ENCODE peak calls at places on chromosomes 2 and 18, in ten cellular contexts. F is T-helper 9 cell; S is stimulated activated CD4-positive, alpha-beta T cell treated with anti-CD3 and anti-CD28 coated beads, Interleukin-15, amount 100 ng/mL, for 48 hours; X is IMR-90; K is T-helper 1 cell; T is mesenteric fat pad; N is GOT3; D is PC-9; U is activated effector memory CD4-positive, alpha-beta T cell treated with Interleukin-2 at 50 U/mL for 16 hours; R is ovary. I is an unnamed sample.

GRCh38 chr2:236338495-236339184 is 74.4 kb upstream of the ASB18 start:
- DNase-seq in T (no peak), N (no peak), K (no peak), S (no peak), R (peak), X (no peak), D (no peak), F (no peak), U (no peak), I (no peak)

GRCh38 chr18:36953047-36953446 is 124.1 kb downstream of the KIAA1328 start:
- DNase-seq in S (no peak), K (no peak), U (no peak), X (no peak), T (no peak), F (no peak), R (no peak), N (no peak), D (no peak), I (no peak)

GRCh38 chr2:189821953-189822748 is 37.9 kb downstream of the PMS1 start:
- DNase-seq in K (no peak), F (no peak), D (no peak), T (no peak), U (no peak), S (no peak), X (peak), R (no peak), N (no peak), I (peak)

GRCh38 chr18:6546229-6546628 is 131.5 kb upstream of the L3MBTL4 start:
- DNase-seq in U (no peak), S (no peak), R (no peak), N (no peak), T (no peak), X (no peak), D (no peak), F (no peak), K (no peak), I (peak)

GRCh38 chr2:237458519-237458918 is 28.5 kb upstream of the MLPH start:
- DNase-seq in N (no peak), R (no peak), K (no peak), T (no peak), S (no peak), F (no peak), D (no peak), X (no peak), U (no peak), I (no peak)

GRCh38 chr2:38057651-38058410 is 18.1 kb downstream of the CYP1B1 start:
- DNase-seq in X (no peak), S (no peak), K (no peak), R (no peak), U (no peak), F (no peak), T (no peak), N (no peak), D (no peak), I (no peak)

GRCh38 chr2:222751821-222752719 is 80.6 kb downstream of the MOGAT1 start:
- DNase-seq in X (no peak), F (no peak), T (no peak), K (no peak), R (no peak), N (no peak), D (no peak), S (no peak), U (no peak), I (no peak)

GRCh38 chr18:7452331-7452730 is 114.8 kb upstream of the PTPRM start:
- DNase-seq in R (no peak), U (no peak), D (peak), S (no peak), T (no peak), F (no peak), N (no peak), X (peak), K (no peak), I (no peak)

GRCh38 chr2:28570431-28570830 is 74.6 kb downstream of the PLB1 start:
- DNase-seq in K (no peak), R (no peak), U (no peak), X (no peak), D (no peak), F (no peak), S (no peak), N (no peak), T (no peak), I (no peak)

GRCh38 chr2:1653137-1653789 is 91.1 kb downstream of the PXDN start:
- DNase-seq in T (peak), D (no peak), R (peak), N (peak), K (no peak), S (no peak), U (no peak), F (no peak), X (peak), I (peak)

GRCh38 chr2:8986327-8986976 is 17.0 kb downstream of the MBOAT2 start:
- DNase-seq in T (no peak), K (no peak), X (no peak), S (no peak), D (no peak), F (no peak), N (no peak), R (no peak), U (no peak), I (no peak)

GRCh38 chr2:11248-11941 is 34.9 kb downstream of the FAM110C start:
- DNase-seq in U (peak), S (peak), T (no peak), R (peak), K (peak), X (peak), N (no peak), D (peak), F (peak), I (no peak)

GRCh38 chr18:65422544-65423136 is 328.2 kb upstream of the CDH7 start:
- DNase-seq in X (no peak), F (no peak), D (no peak), K (no peak), N (no peak), R (no peak), U (no peak), S (no peak), T (no peak), I (no peak)

GRCh38 chr18:79950440-79951341 is 762 bp downstream of the SLC66A2 start:
- DNase-seq in S (no peak), R (no peak), T (peak), K (no peak), N (no peak), U (peak), X (peak), D (peak), F (peak), I (no peak)

I was measured in fibroblast of the aortic adventitia.